ENCODE peak calls at places on chromosomes 5 and 9, in ten cellular contexts. P, S, C, J, L, T, X, D, G and N are unnamed samples.

GRCh38 chr9:89179920-89180667 is 1.5 kb upstream of the SHC3 start:
- DNase-seq in P (peak; percentile 97), S (peak; percentile 83), C (peak; percentile 82), J (peak; percentile 93), L (peak; percentile 91), T (peak; percentile 91), X (peak; percentile 97), D (peak; percentile 97), G (peak; percentile 95), N (peak; percentile 98)

GRCh38 chr5:67510204-67510603 is 313.6 kb upstream of the CD180 start:
- DNase-seq in P (no peak), S (no peak), C (no peak), J (peak; percentile 43), L (no peak), T (no peak), X (no peak), D (no peak), G (no peak), N (no peak)

GRCh38 chr9:89750117-89750551 is 145.3 kb downstream of the GADD45G start:
- DNase-seq in P (no peak), S (no peak), C (no peak), J (no peak), L (no peak), T (peak; percentile 26), X (peak; percentile 21), D (no peak), G (peak; percentile 80), N (no peak)

GRCh38 chr9:136438548-136438908 is 1.1 kb downstream of the INPP5E start:
- DNase-seq in P (peak; percentile 7), S (no peak), C (no peak), J (peak; percentile 37), L (no peak), T (peak; percentile 17), X (peak; percentile 48), D (peak; percentile 38), G (peak; percentile 57), N (peak; percentile 44)

GRCh38 chr5:141475625-141476131 is at the start of gene PCDHGC3:
- DNase-seq in P (peak; percentile 95), S (no peak), C (peak; percentile 41), J (peak; percentile 95), L (peak; percentile 90), T (no peak), X (peak; percentile 96), D (peak; percentile 96), G (peak; percentile 95), N (peak; percentile 99)

GRCh38 chr9:13570521-13570974 is 291.1 kb upstream of the MPDZ start:
- DNase-seq in P (no peak), S (no peak), C (no peak), J (no peak), L (no peak), T (no peak), X (no peak), D (peak; percentile 59), G (no peak), N (no peak)

GRCh38 chr5:15607076-15607475 is 107.1 kb downstream of the FBXL7 start:
- DNase-seq in P (no peak), S (no peak), C (no peak), J (no peak), L (no peak), T (no peak), X (no peak), D (no peak), G (no peak), N (no peak)

GRCh38 chr5:153299891-153300290 is 190.6 kb upstream of the GRIA1 start:
- DNase-seq in P (no peak), S (no peak), C (no peak), J (no peak), L (no peak), T (no peak), X (no peak), D (no peak), G (no peak), N (no peak)

GRCh38 chr9:137496601-137497375 is 37.7 kb upstream of the NSMF start:
- DNase-seq in P (no peak), S (no peak), C (no peak), J (no peak), L (no peak), T (no peak), X (no peak), D (no peak), G (no peak), N (no peak)

GRCh38 chr5:145499483-145499882 is 335.7 kb downstream of the PRELID2 start:
- DNase-seq in P (peak; percentile 39), S (no peak), C (no peak), J (no peak), L (no peak), T (no peak), X (peak; percentile 26), D (no peak), G (no peak), N (peak; percentile 61)

GRCh38 chr9:20941177-20941690 is 90.2 kb downstream of the HACD4 start:
- DNase-seq in P (peak; percentile 71), S (peak; percentile 62), C (peak; percentile 63), J (peak; percentile 66), L (peak; percentile 57), T (peak; percentile 70), X (peak; percentile 82), D (peak; percentile 74), G (peak; percentile 94), N (peak; percentile 91)

GRCh38 chr5:1387876-1388275 is 43.0 kb upstream of the CLPTM1L start:
- DNase-seq in P (no peak), S (no peak), C (no peak), J (no peak), L (no peak), T (no peak), X (no peak), D (no peak), G (no peak), N (no peak)

GRCh38 chr5:1387059-1387755 is 42.3 kb upstream of the CLPTM1L start:
- DNase-seq in P (no peak), S (no peak), C (no peak), J (no peak), L (no peak), T (no peak), X (no peak), D (no peak), G (no peak), N (no peak)

GRCh38 chr5:1384521-1384920 is 39.6 kb upstream of the CLPTM1L start:
- DNase-seq in P (no peak), S (no peak), C (no peak), J (no peak), L (no peak), T (no peak), X (no peak), D (no peak), G (no peak), N (no peak)

GRCh38 chr5:1385395-1386273 is 40.7 kb upstream of the CLPTM1L start:
- DNase-seq in P (peak; percentile 3), S (no peak), C (peak; percentile 20), J (peak; percentile 33), L (peak; percentile 95), T (peak; percentile 54), X (peak; percentile 55), D (peak; percentile 36), G (peak; percentile 84), N (peak; percentile 71)

GRCh38 chr5:1386274-1386717 is 41.4 kb upstream of the CLPTM1L start:
- DNase-seq in P (no peak), S (no peak), C (no peak), J (peak; percentile 15), L (peak; percentile 66), T (peak; percentile 48), X (peak; percentile 33), D (peak; percentile 25), G (peak; percentile 77), N (peak; percentile 44)
- H3K9ac ChIP-seq in P (no peak overlapping the region), S (peak overlapping the region; percentile 50), C (no peak overlapping the region), J (no peak overlapping the region), L (peak overlapping the region; percentile 66), T (peak overlapping the region; percentile 79), X (peak overlapping the region; percentile 50), D (peak overlapping the region; percentile 28), G (no peak overlapping the region), N (peak overlapping the region; percentile 67)

GRCh38 chr5:172867761-172868435 is 33.8 kb downstream of the ERGIC1 start:
- DNase-seq in P (peak; percentile 28), S (no peak), C (no peak), J (no peak), L (no peak), T (no peak), X (no peak), D (no peak), G (no peak), N (no peak)
- H3K4me1 ChIP-seq in P (peaks cover 44% of the 10 kb centered on the region), S (peaks cover 39% of the 10 kb centered on the region), C (peaks cover 85% of the 10 kb centered on the region), J (peaks cover 53% of the 10 kb centered on the region), L (peaks cover 4% of the 10 kb centered on the region), T (peaks cover 60% of the 10 kb centered on the region), X (peaks cover 2% of the 10 kb centered on the region), D (peaks cover 53% of the 10 kb centered on the region), G (peaks cover 25% of the 10 kb centered on the region), N (peaks cover 86% of the 10 kb centered on the region)

GRCh38 chr5:65927497-65928340 is 1.3 kb downstream of the ERBIN start:
- DNase-seq in P (peak; percentile 72), S (no peak), C (peak; percentile 52), J (peak; percentile 59), L (peak; percentile 52), T (no peak), X (peak; percentile 65), D (peak; percentile 79), G (peak; percentile 40), N (peak; percentile 84)

GRCh38 chr5:65928341-65928752 is 2.0 kb downstream of the ERBIN start:
- DNase-seq in P (no peak), S (no peak), C (no peak), J (peak; percentile 17), L (no peak), T (no peak), X (no peak), D (peak; percentile 33), G (no peak), N (peak; percentile 36)

GRCh38 chr5:65926276-65926761 is at the start of gene ERBIN:
- DNase-seq in P (peak; percentile 82), S (no peak), C (peak; percentile 41), J (peak; percentile 85), L (peak; percentile 89), T (peak; percentile 45), X (peak; percentile 66), D (peak; percentile 90), G (peak; percentile 78), N (peak; percentile 88)

GRCh38 chr5:65926893-65927292 is 518 bp downstream of the ERBIN start:
- DNase-seq in P (no peak), S (no peak), C (no peak), J (no peak), L (peak; percentile 29), T (no peak), X (no peak), D (no peak), G (peak; percentile 45), N (peak; percentile 58)

DNA sequence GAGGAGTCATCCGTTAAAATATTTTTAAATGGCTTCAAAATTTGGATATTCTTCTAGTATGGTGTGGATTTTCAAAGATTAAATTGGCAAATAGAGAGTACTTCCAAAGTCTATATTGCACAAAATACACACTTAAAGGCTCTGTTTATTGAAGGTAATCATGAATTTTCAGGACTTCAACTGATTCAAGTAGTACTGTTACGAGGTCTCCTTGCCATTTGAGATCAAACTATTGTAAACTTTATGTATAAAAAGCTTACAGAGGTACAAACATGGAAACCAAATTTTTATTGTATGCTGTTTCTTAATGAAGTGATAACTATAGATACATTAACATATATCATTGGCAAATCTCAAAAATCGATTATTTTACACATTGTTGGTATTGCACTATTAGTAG is 2.5 kb downstream of the ERBIN start:
- DNase-seq in P (no peak), S (no peak), C (no peak), J (no peak), L (no peak), T (no peak), X (no peak), D (no peak), G (no peak), N (no peak)
- H3K9ac ChIP-seq in P (peak overlapping the region; percentile 25), S (no peak overlapping the region), C (peak overlapping the region; percentile 93), J (peak overlapping the region; percentile 98), L (no peak overlapping the region), T (no peak overlapping the region), X (no peak overlapping the region), D (no peak overlapping the region), G (peak overlapping the region; percentile 92), N (peak overlapping the region; percentile 99)

GRCh38 chr9:110745656-110746055 is 77.1 kb downstream of the MUSK start:
- DNase-seq in P (peak; percentile 63), S (no peak), C (no peak), J (peak; percentile 12), L (no peak), T (no peak), X (no peak), D (no peak), G (no peak), N (peak; percentile 45)
- H3K4me1 ChIP-seq in P (peaks cover 20% of the 10 kb centered on the region), S (peaks cover 56% of the 10 kb centered on the region), C (no peaks in the 10 kb centered on the region), J (peaks cover 49% of the 10 kb centered on the region), L (no peaks in the 10 kb centered on the region), T (peaks cover 9% of the 10 kb centered on the region), X (peaks cover 3% of the 10 kb centered on the region), D (peaks cover 59% of the 10 kb centered on the region), G (peaks cover 12% of the 10 kb centered on the region), N (peaks cover 62% of the 10 kb centered on the region)